ENCODE peak calls at places on chromosome 1, in seven cellular contexts. One of them, this sample, is unnamed. For H3K4me1, the result is how much of the 10 kb centered on the place peaks cover.

GRCh38 chr1:226634611-226635246 is 86.2 kb downstream of the STUM start:
- DNase-seq in PC-9: no peak
- DNase-seq in cardiac muscle cell: no peak
- DNase-seq in CD8-positive, alpha-beta T cell: no peak
- DNase-seq in uterus: peak
- DNase-seq in esophagus squamous epithelium: no peak
- DNase-seq in heart right ventricle: no peak
- DNase-seq in this sample: peak

GRCh38 chr1:63817152-63817667 is 43.4 kb downstream of the ROR1 start:
- DNase-seq in uterus: no peak
- DNase-seq in CD8-positive, alpha-beta T cell: no peak
- DNase-seq in cardiac muscle cell: peak
- DNase-seq in esophagus squamous epithelium: no peak
- DNase-seq in heart right ventricle: no peak
- DNase-seq in PC-9: no peak
- DNase-seq in this sample: no peak

GRCh38 chr1:38258085-38258484 is 211.5 kb upstream of the POU3F1 start:
- DNase-seq in heart right ventricle: no peak
- DNase-seq in esophagus squamous epithelium: no peak
- DNase-seq in cardiac muscle cell: no peak
- DNase-seq in uterus: no peak
- DNase-seq in CD8-positive, alpha-beta T cell: no peak
- DNase-seq in PC-9: no peak
- DNase-seq in this sample: no peak

GRCh38 chr1:179369751-179370341 is 4.1 kb downstream of the AXDND1 start:
- DNase-seq in cardiac muscle cell: peak
- DNase-seq in esophagus squamous epithelium: no peak
- DNase-seq in PC-9: peak
- DNase-seq in CD8-positive, alpha-beta T cell: no peak
- DNase-seq in uterus: no peak
- DNase-seq in heart right ventricle: peak
- DNase-seq in this sample: no peak

GRCh38 chr1:36523850-36524249 is 41.1 kb upstream of the CSF3R start:
- DNase-seq in uterus: no peak
- DNase-seq in PC-9: no peak
- DNase-seq in heart right ventricle: no peak
- DNase-seq in esophagus squamous epithelium: no peak
- DNase-seq in CD8-positive, alpha-beta T cell: no peak
- DNase-seq in cardiac muscle cell: no peak
- DNase-seq in this sample: no peak

GRCh38 chr1:208528577-208529240 is 284.5 kb upstream of the PLXNA2 start:
- DNase-seq in heart right ventricle: no peak
- DNase-seq in esophagus squamous epithelium: no peak
- DNase-seq in cardiac muscle cell: no peak
- DNase-seq in uterus: no peak
- DNase-seq in CD8-positive, alpha-beta T cell: no peak
- DNase-seq in PC-9: no peak
- DNase-seq in this sample: no peak

GRCh38 chr1:15671430-15671829 is 12.7 kb upstream of the PLEKHM2 start:
- DNase-seq in esophagus squamous epithelium: no peak
- DNase-seq in cardiac muscle cell: no peak
- DNase-seq in CD8-positive, alpha-beta T cell: no peak
- DNase-seq in uterus: no peak
- DNase-seq in heart right ventricle: no peak
- DNase-seq in PC-9: no peak
- DNase-seq in this sample: no peak

GRCh38 chr1:30933874-30934252 is 25.3 kb upstream of the SDC3 start:
- DNase-seq in uterus: no peak
- DNase-seq in CD8-positive, alpha-beta T cell: no peak
- DNase-seq in PC-9: no peak
- DNase-seq in heart right ventricle: no peak
- DNase-seq in esophagus squamous epithelium: no peak
- DNase-seq in cardiac muscle cell: no peak
- DNase-seq in this sample: no peak

GRCh38 chr1:29166291-29166878 is 15.3 kb downstream of the SRSF4 start:
- DNase-seq in cardiac muscle cell: no peak
- DNase-seq in heart right ventricle: no peak
- DNase-seq in CD8-positive, alpha-beta T cell: no peak
- DNase-seq in uterus: no peak
- DNase-seq in esophagus squamous epithelium: no peak
- DNase-seq in PC-9: no peak
- DNase-seq in this sample: no peak

GRCh38 chr1:68104155-68104554 is 53.7 kb upstream of the DIRAS3 start:
- DNase-seq in CD8-positive, alpha-beta T cell: no peak
- DNase-seq in esophagus squamous epithelium: no peak
- DNase-seq in PC-9: no peak
- DNase-seq in heart right ventricle: no peak
- DNase-seq in uterus: no peak
- DNase-seq in cardiac muscle cell: peak
- DNase-seq in this sample: no peak

GRCh38 chr1:88847618-88848017 is 43.7 kb downstream of the GTF2B start:
- DNase-seq in cardiac muscle cell: no peak
- DNase-seq in heart right ventricle: no peak
- DNase-seq in uterus: no peak
- DNase-seq in CD8-positive, alpha-beta T cell: no peak
- DNase-seq in PC-9: no peak
- DNase-seq in esophagus squamous epithelium: no peak
- DNase-seq in this sample: no peak

GRCh38 chr1:212293579-212293978 is 8.4 kb downstream of the PPP2R5A start:
- DNase-seq in cardiac muscle cell: peak
- DNase-seq in heart right ventricle: no peak
- DNase-seq in PC-9: no peak
- DNase-seq in uterus: no peak
- DNase-seq in esophagus squamous epithelium: no peak
- DNase-seq in CD8-positive, alpha-beta T cell: no peak
- DNase-seq in this sample: no peak

GRCh38 chr1:11594222-11594621 is 60.0 kb downstream of the FBXO2 start:
- DNase-seq in esophagus squamous epithelium: no peak
- DNase-seq in PC-9: no peak
- DNase-seq in heart right ventricle: no peak
- DNase-seq in CD8-positive, alpha-beta T cell: no peak
- DNase-seq in cardiac muscle cell: peak
- DNase-seq in uterus: no peak
- DNase-seq in this sample: no peak

GRCh38 chr1:202623075-202623474 is 87.2 kb downstream of the SYT2 start:
- DNase-seq in esophagus squamous epithelium: no peak
- DNase-seq in uterus: peak
- DNase-seq in cardiac muscle cell: peak
- DNase-seq in CD8-positive, alpha-beta T cell: no peak
- DNase-seq in heart right ventricle: peak
- DNase-seq in PC-9: no peak
- DNase-seq in this sample: peak

GRCh38 chr1:196056966-196057365 is 551.3 kb downstream of the KCNT2 start:
- DNase-seq in cardiac muscle cell: no peak
- DNase-seq in uterus: no peak
- DNase-seq in CD8-positive, alpha-beta T cell: no peak
- DNase-seq in PC-9: no peak
- DNase-seq in heart right ventricle: no peak
- DNase-seq in esophagus squamous epithelium: no peak
- DNase-seq in this sample: no peak

GRCh38 chr1:110102081-110102480 is 10.2 kb upstream of the UBL4B start:
- DNase-seq in CD8-positive, alpha-beta T cell: no peak
- DNase-seq in PC-9: peak
- DNase-seq in cardiac muscle cell: peak
- DNase-seq in heart right ventricle: no peak
- DNase-seq in uterus: no peak
- DNase-seq in esophagus squamous epithelium: no peak
- DNase-seq in this sample: no peak

DNA sequence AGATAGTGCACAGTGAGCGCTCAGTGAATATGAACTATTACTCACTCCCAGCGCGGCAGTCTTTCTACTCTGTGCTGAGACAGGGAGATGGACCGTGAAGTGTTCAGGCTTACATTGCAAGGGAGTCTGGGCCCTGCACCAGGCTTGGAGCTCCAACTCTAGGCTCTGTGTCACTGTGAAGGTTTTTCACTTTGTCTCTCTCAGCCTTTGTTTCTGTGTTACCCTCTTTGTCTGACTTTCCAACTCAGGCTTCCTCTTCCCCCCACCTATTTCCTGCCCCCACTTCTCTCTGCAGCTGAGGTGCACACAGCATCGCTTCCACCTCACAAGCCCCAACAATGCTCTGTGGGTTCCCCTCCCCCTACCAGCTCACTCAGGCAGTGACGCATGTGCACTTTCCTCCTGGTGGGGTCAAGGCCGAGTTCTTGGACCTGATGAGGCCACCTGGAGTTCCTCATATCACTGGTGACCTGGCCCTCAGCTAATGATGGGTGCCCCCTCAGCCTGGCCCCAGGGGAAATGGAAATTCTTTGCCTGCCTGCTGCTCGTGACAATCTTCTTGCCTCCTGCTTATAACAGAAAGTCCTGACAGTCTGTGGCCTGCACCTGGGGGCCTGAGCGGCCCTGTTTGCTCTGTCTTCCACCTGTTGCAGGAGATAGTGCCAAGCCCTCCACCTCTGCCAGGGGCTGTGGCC is 1.1 kb upstream of the LCK start:
- DNase-seq in uterus: peak
- DNase-seq in heart right ventricle: peak
- DNase-seq in CD8-positive, alpha-beta T cell: peak
- DNase-seq in esophagus squamous epithelium: peak
- DNase-seq in PC-9: no peak
- DNase-seq in cardiac muscle cell: no peak
- DNase-seq in this sample: peak
- H3K4me1 ChIP-seq in uterus: under half
- H3K4me1 ChIP-seq in heart right ventricle: half or more
- H3K4me1 ChIP-seq in CD8-positive, alpha-beta T cell: under half
- H3K4me1 ChIP-seq in esophagus squamous epithelium: under half
- H3K4me1 ChIP-seq in PC-9: under half
- H3K4me1 ChIP-seq in cardiac muscle cell: under half
- H3K4me1 ChIP-seq in this sample: under half

DNA sequence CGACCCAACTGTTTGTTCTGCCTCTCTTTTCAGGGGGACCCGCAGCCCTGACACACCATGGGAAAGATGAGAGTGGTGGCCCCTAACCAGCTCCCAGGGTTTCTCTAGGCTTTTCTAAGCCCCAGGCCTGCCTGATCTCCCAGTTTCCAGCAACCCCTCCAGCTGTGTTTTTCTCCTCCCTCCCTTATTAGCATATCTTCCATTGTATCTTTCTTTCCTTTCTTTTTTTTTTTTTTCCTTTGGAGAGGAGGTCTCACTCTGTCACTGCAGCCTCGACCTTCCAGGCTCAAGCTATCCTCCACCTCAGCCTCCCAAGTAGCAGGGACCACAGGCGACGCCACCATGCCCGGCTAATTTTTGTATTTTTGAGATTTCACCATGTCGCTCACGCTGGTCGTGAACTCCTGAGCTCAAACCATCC is 1.8 kb upstream of the CERS2 start:
- DNase-seq in heart right ventricle: no peak
- DNase-seq in esophagus squamous epithelium: no peak
- DNase-seq in CD8-positive, alpha-beta T cell: no peak
- DNase-seq in PC-9: no peak
- DNase-seq in uterus: no peak
- DNase-seq in cardiac muscle cell: no peak
- DNase-seq in this sample: no peak
- H3K4me1 ChIP-seq in heart right ventricle: half or more
- H3K4me1 ChIP-seq in esophagus squamous epithelium: half or more
- H3K4me1 ChIP-seq in CD8-positive, alpha-beta T cell: half or more
- H3K4me1 ChIP-seq in PC-9: half or more
- H3K4me1 ChIP-seq in uterus: under half
- H3K4me1 ChIP-seq in cardiac muscle cell: under half
- H3K4me1 ChIP-seq in this sample: half or more

GRCh38 chr1:115166531-115167091 is 77.3 kb upstream of the TSPAN2 start:
- DNase-seq in heart right ventricle: no peak
- DNase-seq in CD8-positive, alpha-beta T cell: no peak
- DNase-seq in uterus: no peak
- DNase-seq in cardiac muscle cell: peak
- DNase-seq in PC-9: no peak
- DNase-seq in esophagus squamous epithelium: no peak
- DNase-seq in this sample: no peak
- H3K4me1 ChIP-seq in heart right ventricle: under half
- H3K4me1 ChIP-seq in CD8-positive, alpha-beta T cell: under half
- H3K4me1 ChIP-seq in uterus: under half
- H3K4me1 ChIP-seq in cardiac muscle cell: under half
- H3K4me1 ChIP-seq in PC-9: under half
- H3K4me1 ChIP-seq in esophagus squamous epithelium: under half
- H3K4me1 ChIP-seq in this sample: under half

DNA sequence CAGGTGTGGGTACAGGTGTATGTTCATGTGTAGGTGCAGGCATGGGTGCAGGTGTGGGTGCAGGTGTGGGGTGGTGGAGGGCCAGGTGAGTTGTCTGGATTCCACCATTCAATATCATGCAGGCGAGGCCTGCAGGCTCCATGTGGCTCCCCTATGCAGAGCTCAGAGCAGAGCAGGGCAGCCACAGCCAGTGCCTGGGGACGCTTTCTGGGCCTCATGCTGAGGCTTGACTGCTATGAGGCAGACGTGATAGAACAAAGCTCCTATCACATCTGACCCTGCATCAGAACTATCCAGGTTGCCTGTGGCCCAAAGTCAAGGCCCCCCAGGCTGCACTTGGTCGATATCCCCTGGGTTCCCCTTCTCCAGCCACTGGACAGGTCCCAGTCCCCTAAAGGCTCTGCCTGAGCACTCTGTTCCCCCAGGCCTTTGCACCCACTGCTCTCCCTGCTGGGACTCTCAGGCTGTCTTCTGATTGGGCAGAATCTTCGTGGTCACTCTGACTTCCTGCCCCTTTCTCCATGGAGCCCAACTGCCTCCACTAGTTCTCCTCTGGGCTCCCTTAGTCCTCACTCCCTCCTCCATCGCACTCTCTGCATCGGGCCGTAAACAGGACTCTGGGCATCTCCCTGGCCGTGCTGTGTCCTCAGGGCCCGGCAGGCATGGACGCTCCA is 78.6 kb upstream of the ACTL8 start:
- DNase-seq in cardiac muscle cell: no peak
- DNase-seq in esophagus squamous epithelium: no peak
- DNase-seq in uterus: no peak
- DNase-seq in heart right ventricle: no peak
- DNase-seq in PC-9: no peak
- DNase-seq in CD8-positive, alpha-beta T cell: no peak
- DNase-seq in this sample: no peak
- H3K4me1 ChIP-seq in cardiac muscle cell: under half
- H3K4me1 ChIP-seq in esophagus squamous epithelium: under half
- H3K4me1 ChIP-seq in uterus: under half
- H3K4me1 ChIP-seq in heart right ventricle: under half
- H3K4me1 ChIP-seq in PC-9: under half
- H3K4me1 ChIP-seq in CD8-positive, alpha-beta T cell: under half
- H3K4me1 ChIP-seq in this sample: under half

GRCh38 chr1:204705493-204705811 is 19.9 kb upstream of the LRRN2 start:
- DNase-seq in cardiac muscle cell: no peak
- DNase-seq in PC-9: no peak
- DNase-seq in esophagus squamous epithelium: no peak
- DNase-seq in heart right ventricle: no peak
- DNase-seq in CD8-positive, alpha-beta T cell: no peak
- DNase-seq in uterus: no peak
- DNase-seq in this sample: no peak

GRCh38 chr1:204706838-204707509 is 21.4 kb upstream of the LRRN2 start:
- DNase-seq in heart right ventricle: no peak
- DNase-seq in PC-9: no peak
- DNase-seq in CD8-positive, alpha-beta T cell: no peak
- DNase-seq in cardiac muscle cell: no peak
- DNase-seq in uterus: no peak
- DNase-seq in esophagus squamous epithelium: no peak
- DNase-seq in this sample: no peak

GRCh38 chr1:204704794-204705492 is 19.4 kb upstream of the LRRN2 start:
- DNase-seq in uterus: no peak
- DNase-seq in CD8-positive, alpha-beta T cell: no peak
- DNase-seq in PC-9: no peak
- DNase-seq in heart right ventricle: no peak
- DNase-seq in esophagus squamous epithelium: no peak
- DNase-seq in cardiac muscle cell: no peak
- DNase-seq in this sample: no peak

GRCh38 chr1:204703826-204704612 is 18.5 kb upstream of the LRRN2 start:
- DNase-seq in heart right ventricle: no peak
- DNase-seq in uterus: no peak
- DNase-seq in cardiac muscle cell: no peak
- DNase-seq in esophagus squamous epithelium: no peak
- DNase-seq in PC-9: no peak
- DNase-seq in CD8-positive, alpha-beta T cell: no peak
- DNase-seq in this sample: no peak

GRCh38 chr1:204705888-204706837 is 20.6 kb upstream of the LRRN2 start:
- DNase-seq in cardiac muscle cell: no peak
- DNase-seq in esophagus squamous epithelium: no peak
- DNase-seq in CD8-positive, alpha-beta T cell: no peak
- DNase-seq in uterus: no peak
- DNase-seq in heart right ventricle: no peak
- DNase-seq in PC-9: no peak
- DNase-seq in this sample: no peak
- H3K4me1 ChIP-seq in cardiac muscle cell: under half
- H3K4me1 ChIP-seq in esophagus squamous epithelium: under half
- H3K4me1 ChIP-seq in CD8-positive, alpha-beta T cell: under half
- H3K4me1 ChIP-seq in uterus: under half
- H3K4me1 ChIP-seq in heart right ventricle: under half
- H3K4me1 ChIP-seq in PC-9: under half
- H3K4me1 ChIP-seq in this sample: under half

This sample was measured in left lung.